ENCODE peak calls at places on chromosomes 6 and 20, in five cellular contexts. One of them, this sample, is unnamed.

GRCh38 chr6:88547768-88548167 is 381.6 kb upstream of the CNR1 start:
- DNase-seq in nucleus accumbens: no peak
- DNase-seq in upper lobe of right lung: no peak
- DNase-seq in AG08395: no peak
- DNase-seq in foreskin keratinocyte: no peak
- DNase-seq in this sample: no peak

GRCh38 chr20:36447101-36447500 is 94.2 kb upstream of the MYL9 start:
- DNase-seq in foreskin keratinocyte: no peak
- DNase-seq in AG08395: no peak
- DNase-seq in nucleus accumbens: no peak
- DNase-seq in upper lobe of right lung: no peak
- DNase-seq in this sample: no peak

GRCh38 chr6:45454008-45454911 is 76.5 kb upstream of the SUPT3H start:
- DNase-seq in foreskin keratinocyte: no peak
- DNase-seq in AG08395: peak; percentile 82
- DNase-seq in upper lobe of right lung: no peak
- DNase-seq in nucleus accumbens: no peak
- DNase-seq in this sample: no peak

GRCh38 chr6:35154262-35154661 is 13.1 kb upstream of the TCP11 start:
- DNase-seq in foreskin keratinocyte: no peak
- DNase-seq in upper lobe of right lung: no peak
- DNase-seq in nucleus accumbens: no peak
- DNase-seq in AG08395: no peak
- DNase-seq in this sample: no peak

GRCh38 chr6:79249136-79249535 is 14.7 kb upstream of the HMGN3 start:
- DNase-seq in AG08395: no peak
- DNase-seq in nucleus accumbens: no peak
- DNase-seq in upper lobe of right lung: no peak
- DNase-seq in foreskin keratinocyte: no peak
- DNase-seq in this sample: no peak

GRCh38 chr20:504632-505075 is 38.9 kb downstream of the CSNK2A1 start:
- DNase-seq in foreskin keratinocyte: no peak
- DNase-seq in AG08395: no peak
- DNase-seq in nucleus accumbens: no peak
- DNase-seq in upper lobe of right lung: no peak
- DNase-seq in this sample: no peak

GRCh38 chr6:146785001-146785585 is 186.3 kb downstream of the ADGB start:
- DNase-seq in AG08395: peak; percentile 4
- DNase-seq in foreskin keratinocyte: no peak
- DNase-seq in upper lobe of right lung: no peak
- DNase-seq in nucleus accumbens: no peak
- DNase-seq in this sample: no peak

GRCh38 chr6:101700655-101701054 is 307.1 kb downstream of the GRIK2 start:
- DNase-seq in foreskin keratinocyte: no peak
- DNase-seq in nucleus accumbens: no peak
- DNase-seq in upper lobe of right lung: no peak
- DNase-seq in AG08395: no peak
- DNase-seq in this sample: no peak

GRCh38 chr6:24339932-24340331 is 17.9 kb downstream of the DCDC2 start:
- DNase-seq in foreskin keratinocyte: peak; percentile 93
- DNase-seq in upper lobe of right lung: no peak
- DNase-seq in AG08395: no peak
- DNase-seq in nucleus accumbens: no peak
- DNase-seq in this sample: peak; percentile 74

GRCh38 chr6:151702851-151703629 is 104.4 kb upstream of the ESR1 start:
- DNase-seq in nucleus accumbens: no peak
- DNase-seq in foreskin keratinocyte: no peak
- DNase-seq in upper lobe of right lung: no peak
- DNase-seq in AG08395: no peak
- DNase-seq in this sample: peak; percentile 10

GRCh38 chr20:9298906-9299305 is 215.5 kb upstream of the LAMP5 start:
- DNase-seq in AG08395: no peak
- DNase-seq in nucleus accumbens: no peak
- DNase-seq in foreskin keratinocyte: no peak
- DNase-seq in upper lobe of right lung: no peak
- DNase-seq in this sample: no peak

GRCh38 chr6:2030682-2031244 is 214.6 kb downstream of the GMDS start:
- DNase-seq in foreskin keratinocyte: no peak
- DNase-seq in upper lobe of right lung: no peak
- DNase-seq in AG08395: no peak
- DNase-seq in nucleus accumbens: no peak
- DNase-seq in this sample: no peak

This sample was measured in epithelial cell of prostate.